ENCODE peak calls at places on chromosome 22, in eight cellular contexts. F is A673, Y is colonic mucosa, P is PC-3, W is HCT116, H is astrocyte, V is upper lobe of right lung, O is heart left ventricle. T is an unnamed sample.

GRCh38 chr22:36510966-36511881 is 4.4 kb upstream of the FOXRED2 start:
- DNase-seq in F (peak; percentile 75), Y (peak; percentile 48), P (peak; percentile 42), W (no peak), H (peak; percentile 23), V (no peak), O (no peak), T (peak; percentile 51)

GRCh38 chr22:36081023-36081431 is 52.4 kb upstream of the RBFOX2 start:
- DNase-seq in F (no peak), Y (no peak), P (no peak), W (no peak), H (peak; percentile 96), V (no peak), O (no peak), T (peak; percentile 87)

GRCh38 chr22:44965171-44965570 is 44.6 kb downstream of the PHF21B start:
- DNase-seq in F (no peak), Y (no peak), P (no peak), W (no peak), H (no peak), V (no peak), O (no peak), T (no peak)

GRCh38 chr22:29142116-29142515 is 63.6 kb upstream of the EMID1 start:
- DNase-seq in F (no peak), Y (no peak), P (no peak), W (no peak), H (no peak), V (no peak), O (no peak), T (no peak)

GRCh38 chr22:37303821-37304274 is 21.5 kb downstream of the CYTH4 start:
- DNase-seq in F (no peak), Y (no peak), P (peak; percentile 87), W (peak; percentile 42), H (peak; percentile 91), V (peak; percentile 83), O (no peak), T (peak; percentile 91)

GRCh38 chr22:30876221-30876751 is 92.3 kb downstream of the MORC2 start:
- DNase-seq in F (no peak), Y (no peak), P (no peak), W (no peak), H (no peak), V (peak; percentile 36), O (no peak), T (no peak)

GRCh38 chr22:25747245-25747944 is 5.4 kb downstream of the MYO18B start:
- DNase-seq in F (no peak), Y (no peak), P (no peak), W (peak; percentile 45), H (peak; percentile 99), V (no peak), O (peak; percentile 49), T (peak; percentile 97)

GRCh38 chr22:20571531-20572007 is 64.2 kb downstream of the MED15 start:
- DNase-seq in F (peak; percentile 72), Y (peak; percentile 46), P (peak; percentile 7), W (no peak), H (no peak), V (no peak), O (no peak), T (no peak)

GRCh38 chr22:23925020-23925606 is 30.9 kb downstream of the MIF start:
- DNase-seq in F (no peak), Y (no peak), P (no peak), W (no peak), H (no peak), V (no peak), O (no peak), T (no peak)

GRCh38 chr22:50261615-50262459 is at the start of gene MAPK12:
- DNase-seq in F (no peak), Y (no peak), P (peak; percentile 28), W (no peak), H (no peak), V (no peak), O (peak; percentile 54), T (no peak)

GRCh38 chr22:17638432-17639237 is at the start of gene BCL2L13:
- DNase-seq in F (peak; percentile 91), Y (peak; percentile 96), P (peak; percentile 86), W (peak; percentile 78), H (peak; percentile 84), V (peak; percentile 96), O (peak; percentile 96), T (peak; percentile 82)

GRCh38 chr22:21026783-21027692 is 5.3 kb downstream of the SLC7A4 start:
- DNase-seq in F (no peak), Y (no peak), P (no peak), W (no peak), H (peak; percentile 71), V (peak; percentile 81), O (peak; percentile 66), T (peak; percentile 22)

GRCh38 chr22:49636214-49636613 is 191.5 kb downstream of the BRD1 start:
- DNase-seq in F (no peak), Y (no peak), P (no peak), W (no peak), H (no peak), V (no peak), O (no peak), T (no peak)

GRCh38 chr22:47355776-47356432 is 593.5 kb downstream of the TBC1D22A start:
- DNase-seq in F (no peak), Y (no peak), P (no peak), W (no peak), H (no peak), V (no peak), O (no peak), T (no peak)

GRCh38 chr22:34966980-34967379 is 99.0 kb upstream of the ISX start:
- DNase-seq in F (no peak), Y (no peak), P (peak; percentile 8), W (no peak), H (peak; percentile 20), V (no peak), O (no peak), T (no peak)

GRCh38 chr22:49590851-49591445 is 236.7 kb downstream of the BRD1 start:
- DNase-seq in F (no peak), Y (no peak), P (no peak), W (no peak), H (no peak), V (peak; percentile 63), O (no peak), T (no peak)

GRCh38 chr22:47178339-47178738 is 415.9 kb downstream of the TBC1D22A start:
- DNase-seq in F (no peak), Y (no peak), P (no peak), W (no peak), H (no peak), V (peak; percentile 26), O (no peak), T (no peak)

GRCh38 chr22:41442240-41442792 is 4.3 kb downstream of the TOB2 start:
- DNase-seq in F (no peak), Y (no peak), P (no peak), W (no peak), H (no peak), V (no peak), O (no peak), T (no peak)

GRCh38 chr22:30432520-30432919 is 7.0 kb downstream of the MTFP1 start:
- DNase-seq in F (no peak), Y (no peak), P (no peak), W (no peak), H (no peak), V (no peak), O (no peak), T (no peak)

GRCh38 chr22:17774206-17774927 is at the start of gene BID:
- DNase-seq in F (peak; percentile 45), Y (peak; percentile 72), P (peak; percentile 16), W (no peak), H (no peak), V (peak; percentile 86), O (peak; percentile 61), T (no peak)

GRCh38 chr22:29316429-29316828 is 932 bp upstream of the RASL10A start:
- DNase-seq in F (no peak), Y (no peak), P (no peak), W (no peak), H (no peak), V (no peak), O (peak; percentile 19), T (no peak)

GRCh38 chr22:19868773-19869471 is 14.2 kb upstream of the GNB1L start:
- DNase-seq in F (no peak), Y (peak; percentile 67), P (no peak), W (no peak), H (no peak), V (peak; percentile 48), O (peak; percentile 12), T (no peak)

GRCh38 chr22:19661156-19661555 is 53.1 kb upstream of the SEPTIN5 start:
- DNase-seq in F (peak; percentile 57), Y (no peak), P (no peak), W (no peak), H (no peak), V (no peak), O (no peak), T (no peak)

DNA sequence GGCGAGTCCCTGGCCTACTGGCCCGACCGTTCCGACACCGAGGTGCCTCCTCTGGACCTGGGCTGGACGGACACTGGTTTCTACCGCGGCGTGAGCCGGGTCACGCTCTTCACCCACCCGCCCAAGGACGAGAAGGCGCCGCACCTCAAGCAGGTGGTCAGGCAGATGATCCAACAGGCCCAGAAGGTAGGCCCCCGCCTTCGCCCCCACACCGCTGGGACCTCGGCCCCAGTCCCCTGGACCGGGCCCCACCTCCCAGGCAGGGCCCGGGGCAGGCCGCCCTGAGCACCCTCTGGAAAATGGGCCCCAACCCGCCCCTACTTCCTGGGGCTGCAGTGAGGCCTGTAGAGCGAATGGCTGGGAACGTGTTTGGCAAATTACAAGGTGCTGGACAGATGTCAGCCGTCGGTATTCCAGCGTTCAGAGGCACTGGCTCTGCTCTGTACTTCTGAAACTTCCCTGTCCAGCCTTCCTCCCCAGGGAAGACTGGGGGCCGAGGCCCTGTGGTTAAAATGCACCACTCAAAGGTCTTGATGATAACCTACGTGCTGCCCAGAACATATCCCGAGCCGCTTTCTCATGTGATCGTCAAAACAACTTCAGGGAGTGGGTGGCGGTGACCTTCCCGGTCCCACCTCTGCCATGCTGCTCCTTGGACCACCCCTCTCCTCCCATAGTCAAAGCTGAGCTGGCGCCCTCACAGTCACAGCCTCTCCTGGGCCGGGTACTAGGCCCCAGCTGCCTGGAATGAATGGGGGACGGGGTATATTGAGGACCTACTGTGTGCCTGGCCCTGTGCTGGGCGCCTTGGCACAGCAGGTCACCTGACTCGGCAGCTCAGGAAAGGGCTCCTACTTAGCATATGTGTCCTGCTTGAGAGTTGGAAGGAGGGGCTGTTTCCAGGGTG is 845 bp downstream of the FAM83F start:
- DNase-seq in F (no peak), Y (peak; percentile 38), P (no peak), W (no peak), H (no peak), V (no peak), O (no peak), T (no peak)
- H3K4me3 ChIP-seq in F (no peak overlapping the region), Y (peak overlapping the region; percentile 63), P (peak overlapping the region; percentile 82), W (peak overlapping the region; percentile 90), H (no peak overlapping the region), V (peak overlapping the region; percentile 31), O (peak overlapping the region; percentile 27), T (no peak overlapping the region)

GRCh38 chr22:38481871-38482332 is 14.0 kb downstream of the KDELR3 start:
- DNase-seq in F (no peak), Y (no peak), P (no peak), W (no peak), H (no peak), V (no peak), O (no peak), T (no peak)
- H3K36me3 ChIP-seq in F (peaks cover 59% of the 10 kb centered on the region), Y (peaks cover 29% of the 10 kb centered on the region), P (peaks cover 53% of the 10 kb centered on the region), W (peaks cover 36% of the 10 kb centered on the region), H (peaks cover 73% of the 10 kb centered on the region), V (peaks cover 70% of the 10 kb centered on the region), O (peaks cover 94% of the 10 kb centered on the region), T (peaks cover 89% of the 10 kb centered on the region)

GRCh38 chr22:46102752-46103151 is 47.6 kb upstream of the PPARA start:
- DNase-seq in F (no peak), Y (no peak), P (no peak), W (no peak), H (no peak), V (no peak), O (no peak), T (no peak)
- TF ChIP-seq CTCF in F (no peak), Y (no peak), P (no peak), W (no peak), H (no peak), V (no peak), O (no peak), T (no peak)

GRCh38 chr22:31935961-31936635 is 8.2 kb upstream of the YWHAH start:
- DNase-seq in F (no peak), Y (no peak), P (no peak), W (no peak), H (no peak), V (peak; percentile 16), O (no peak), T (no peak)
- H3K4me3 ChIP-seq in F (no peak overlapping the region), Y (no peak overlapping the region), P (no peak overlapping the region), W (no peak overlapping the region), H (no peak overlapping the region), V (no peak overlapping the region), O (no peak overlapping the region), T (no peak overlapping the region)